ENCODE peak calls at places on chromosome 18, in five cellular contexts. One of them, this sample, is unnamed.

GRCh38 chr18:10715791-10716190 is 190.0 kb downstream of the NAPG start:
- DNase-seq in AG08396: peak
- DNase-seq in stimulated activated CD4-positive, alpha-beta T cell treated with anti-CD3 and anti-CD28 coated beads, Interleukin-1b, Interleukin-23, amount 100 ng/mL, for 24 hours: no peak
- DNase-seq in naive thymus-derived CD4-positive, alpha-beta T cell: no peak
- DNase-seq in Daoy: peak
- DNase-seq in this sample: no peak

GRCh38 chr18:56139372-56139771 is 499.0 kb downstream of the TXNL1 start:
- DNase-seq in AG08396: no peak
- DNase-seq in stimulated activated CD4-positive, alpha-beta T cell treated with anti-CD3 and anti-CD28 coated beads, Interleukin-1b, Interleukin-23, amount 100 ng/mL, for 24 hours: no peak
- DNase-seq in naive thymus-derived CD4-positive, alpha-beta T cell: no peak
- DNase-seq in Daoy: no peak
- DNase-seq in this sample: no peak

GRCh38 chr18:55780591-55781071 is 192.6 kb upstream of the TCF4 start:
- DNase-seq in AG08396: no peak
- DNase-seq in stimulated activated CD4-positive, alpha-beta T cell treated with anti-CD3 and anti-CD28 coated beads, Interleukin-1b, Interleukin-23, amount 100 ng/mL, for 24 hours: no peak
- DNase-seq in naive thymus-derived CD4-positive, alpha-beta T cell: no peak
- DNase-seq in Daoy: no peak
- DNase-seq in this sample: no peak

GRCh38 chr18:23784811-23785245 is 95.6 kb downstream of the LAMA3 start:
- DNase-seq in AG08396: peak
- DNase-seq in stimulated activated CD4-positive, alpha-beta T cell treated with anti-CD3 and anti-CD28 coated beads, Interleukin-1b, Interleukin-23, amount 100 ng/mL, for 24 hours: no peak
- DNase-seq in naive thymus-derived CD4-positive, alpha-beta T cell: no peak
- DNase-seq in Daoy: peak
- DNase-seq in this sample: peak

GRCh38 chr18:413263-413662 is 87.2 kb downstream of the COLEC12 start:
- DNase-seq in AG08396: no peak
- DNase-seq in stimulated activated CD4-positive, alpha-beta T cell treated with anti-CD3 and anti-CD28 coated beads, Interleukin-1b, Interleukin-23, amount 100 ng/mL, for 24 hours: no peak
- DNase-seq in naive thymus-derived CD4-positive, alpha-beta T cell: no peak
- DNase-seq in Daoy: no peak
- DNase-seq in this sample: no peak

GRCh38 chr18:5237083-5237722 is 40.1 kb upstream of the AKAIN1 start:
- DNase-seq in AG08396: peak
- DNase-seq in stimulated activated CD4-positive, alpha-beta T cell treated with anti-CD3 and anti-CD28 coated beads, Interleukin-1b, Interleukin-23, amount 100 ng/mL, for 24 hours: no peak
- DNase-seq in naive thymus-derived CD4-positive, alpha-beta T cell: no peak
- DNase-seq in Daoy: peak
- DNase-seq in this sample: no peak

GRCh38 chr18:57698571-57699276 is 77.1 kb upstream of the NARS1 start:
- DNase-seq in AG08396: peak
- DNase-seq in stimulated activated CD4-positive, alpha-beta T cell treated with anti-CD3 and anti-CD28 coated beads, Interleukin-1b, Interleukin-23, amount 100 ng/mL, for 24 hours: no peak
- DNase-seq in naive thymus-derived CD4-positive, alpha-beta T cell: no peak
- DNase-seq in Daoy: peak
- DNase-seq in this sample: no peak

GRCh38 chr18:3631927-3632326 is 182.0 kb downstream of the TGIF1 start:
- DNase-seq in AG08396: no peak
- DNase-seq in stimulated activated CD4-positive, alpha-beta T cell treated with anti-CD3 and anti-CD28 coated beads, Interleukin-1b, Interleukin-23, amount 100 ng/mL, for 24 hours: no peak
- DNase-seq in naive thymus-derived CD4-positive, alpha-beta T cell: no peak
- DNase-seq in Daoy: no peak
- DNase-seq in this sample: no peak

GRCh38 chr18:63540131-63540530 is 2.0 kb upstream of the SERPINB12 start:
- DNase-seq in AG08396: peak
- DNase-seq in stimulated activated CD4-positive, alpha-beta T cell treated with anti-CD3 and anti-CD28 coated beads, Interleukin-1b, Interleukin-23, amount 100 ng/mL, for 24 hours: no peak
- DNase-seq in naive thymus-derived CD4-positive, alpha-beta T cell: no peak
- DNase-seq in Daoy: no peak
- DNase-seq in this sample: no peak

GRCh38 chr18:36157441-36157840 is 27.7 kb downstream of the ELP2 start:
- DNase-seq in AG08396: no peak
- DNase-seq in stimulated activated CD4-positive, alpha-beta T cell treated with anti-CD3 and anti-CD28 coated beads, Interleukin-1b, Interleukin-23, amount 100 ng/mL, for 24 hours: no peak
- DNase-seq in naive thymus-derived CD4-positive, alpha-beta T cell: no peak
- DNase-seq in Daoy: no peak
- DNase-seq in this sample: no peak

GRCh38 chr18:48896875-48897511 is 53.8 kb downstream of the SMAD7 start:
- DNase-seq in AG08396: peak
- DNase-seq in stimulated activated CD4-positive, alpha-beta T cell treated with anti-CD3 and anti-CD28 coated beads, Interleukin-1b, Interleukin-23, amount 100 ng/mL, for 24 hours: no peak
- DNase-seq in naive thymus-derived CD4-positive, alpha-beta T cell: no peak
- DNase-seq in Daoy: peak
- DNase-seq in this sample: no peak

GRCh38 chr18:14086459-14087231 is 45.6 kb downstream of the ZNF519 start:
- DNase-seq in AG08396: peak
- DNase-seq in stimulated activated CD4-positive, alpha-beta T cell treated with anti-CD3 and anti-CD28 coated beads, Interleukin-1b, Interleukin-23, amount 100 ng/mL, for 24 hours: no peak
- DNase-seq in naive thymus-derived CD4-positive, alpha-beta T cell: no peak
- DNase-seq in Daoy: peak
- DNase-seq in this sample: peak

GRCh38 chr18:9971313-9971920 is 57.6 kb downstream of the VAPA start:
- DNase-seq in AG08396: peak
- DNase-seq in stimulated activated CD4-positive, alpha-beta T cell treated with anti-CD3 and anti-CD28 coated beads, Interleukin-1b, Interleukin-23, amount 100 ng/mL, for 24 hours: peak
- DNase-seq in naive thymus-derived CD4-positive, alpha-beta T cell: peak
- DNase-seq in Daoy: peak
- DNase-seq in this sample: peak

GRCh38 chr18:72868666-72869661 is 1.2 kb upstream of the NETO1 start:
- DNase-seq in AG08396: peak
- DNase-seq in stimulated activated CD4-positive, alpha-beta T cell treated with anti-CD3 and anti-CD28 coated beads, Interleukin-1b, Interleukin-23, amount 100 ng/mL, for 24 hours: no peak
- DNase-seq in naive thymus-derived CD4-positive, alpha-beta T cell: no peak
- DNase-seq in Daoy: peak
- DNase-seq in this sample: no peak

GRCh38 chr18:34817636-34818035 is 107.5 kb downstream of the DTNA start:
- DNase-seq in AG08396: no peak
- DNase-seq in stimulated activated CD4-positive, alpha-beta T cell treated with anti-CD3 and anti-CD28 coated beads, Interleukin-1b, Interleukin-23, amount 100 ng/mL, for 24 hours: no peak
- DNase-seq in naive thymus-derived CD4-positive, alpha-beta T cell: no peak
- DNase-seq in Daoy: no peak
- DNase-seq in this sample: no peak

GRCh38 chr18:55981712-55982475 is 393.9 kb upstream of the TCF4 start:
- DNase-seq in AG08396: no peak
- DNase-seq in stimulated activated CD4-positive, alpha-beta T cell treated with anti-CD3 and anti-CD28 coated beads, Interleukin-1b, Interleukin-23, amount 100 ng/mL, for 24 hours: no peak
- DNase-seq in naive thymus-derived CD4-positive, alpha-beta T cell: no peak
- DNase-seq in Daoy: no peak
- DNase-seq in this sample: no peak

GRCh38 chr18:23207191-23207955 is 72.1 kb downstream of the CABLES1 start:
- DNase-seq in AG08396: no peak
- DNase-seq in stimulated activated CD4-positive, alpha-beta T cell treated with anti-CD3 and anti-CD28 coated beads, Interleukin-1b, Interleukin-23, amount 100 ng/mL, for 24 hours: no peak
- DNase-seq in naive thymus-derived CD4-positive, alpha-beta T cell: no peak
- DNase-seq in Daoy: peak
- DNase-seq in this sample: peak

GRCh38 chr18:78414302-78414701 is 565.3 kb upstream of the SALL3 start:
- DNase-seq in AG08396: no peak
- DNase-seq in stimulated activated CD4-positive, alpha-beta T cell treated with anti-CD3 and anti-CD28 coated beads, Interleukin-1b, Interleukin-23, amount 100 ng/mL, for 24 hours: no peak
- DNase-seq in naive thymus-derived CD4-positive, alpha-beta T cell: no peak
- DNase-seq in Daoy: no peak
- DNase-seq in this sample: no peak

GRCh38 chr18:44681039-44681595 is 429 bp downstream of the SETBP1 start:
- DNase-seq in AG08396: no peak
- DNase-seq in stimulated activated CD4-positive, alpha-beta T cell treated with anti-CD3 and anti-CD28 coated beads, Interleukin-1b, Interleukin-23, amount 100 ng/mL, for 24 hours: no peak
- DNase-seq in naive thymus-derived CD4-positive, alpha-beta T cell: no peak
- DNase-seq in Daoy: no peak
- DNase-seq in this sample: no peak

GRCh38 chr18:3441290-3441689 is 8.7 kb upstream of the TGIF1 start:
- DNase-seq in AG08396: no peak
- DNase-seq in stimulated activated CD4-positive, alpha-beta T cell treated with anti-CD3 and anti-CD28 coated beads, Interleukin-1b, Interleukin-23, amount 100 ng/mL, for 24 hours: no peak
- DNase-seq in naive thymus-derived CD4-positive, alpha-beta T cell: peak
- DNase-seq in Daoy: peak
- DNase-seq in this sample: no peak

GRCh38 chr18:46677609-46678470 is 20.8 kb upstream of the LOXHD1 start:
- DNase-seq in AG08396: peak
- DNase-seq in stimulated activated CD4-positive, alpha-beta T cell treated with anti-CD3 and anti-CD28 coated beads, Interleukin-1b, Interleukin-23, amount 100 ng/mL, for 24 hours: no peak
- DNase-seq in naive thymus-derived CD4-positive, alpha-beta T cell: no peak
- DNase-seq in Daoy: peak
- DNase-seq in this sample: no peak

GRCh38 chr18:71485578-71485977 is 1058.6 kb downstream of the CBLN2 start:
- DNase-seq in AG08396: no peak
- DNase-seq in stimulated activated CD4-positive, alpha-beta T cell treated with anti-CD3 and anti-CD28 coated beads, Interleukin-1b, Interleukin-23, amount 100 ng/mL, for 24 hours: no peak
- DNase-seq in naive thymus-derived CD4-positive, alpha-beta T cell: no peak
- DNase-seq in Daoy: peak
- DNase-seq in this sample: no peak

GRCh38 chr18:31901063-31901462 is 41.9 kb downstream of the TRAPPC8 start:
- DNase-seq in AG08396: no peak
- DNase-seq in stimulated activated CD4-positive, alpha-beta T cell treated with anti-CD3 and anti-CD28 coated beads, Interleukin-1b, Interleukin-23, amount 100 ng/mL, for 24 hours: no peak
- DNase-seq in naive thymus-derived CD4-positive, alpha-beta T cell: no peak
- DNase-seq in Daoy: no peak
- DNase-seq in this sample: no peak

GRCh38 chr18:61953641-61954040 is 60.8 kb upstream of the RNF152 start:
- DNase-seq in AG08396: no peak
- DNase-seq in stimulated activated CD4-positive, alpha-beta T cell treated with anti-CD3 and anti-CD28 coated beads, Interleukin-1b, Interleukin-23, amount 100 ng/mL, for 24 hours: no peak
- DNase-seq in naive thymus-derived CD4-positive, alpha-beta T cell: no peak
- DNase-seq in Daoy: no peak
- DNase-seq in this sample: no peak

GRCh38 chr18:59419386-59419785 is 60.3 kb upstream of the LMAN1 start:
- DNase-seq in AG08396: peak
- DNase-seq in stimulated activated CD4-positive, alpha-beta T cell treated with anti-CD3 and anti-CD28 coated beads, Interleukin-1b, Interleukin-23, amount 100 ng/mL, for 24 hours: no peak
- DNase-seq in naive thymus-derived CD4-positive, alpha-beta T cell: no peak
- DNase-seq in Daoy: no peak
- DNase-seq in this sample: no peak

GRCh38 chr18:457120-457519 is 43.4 kb downstream of the COLEC12 start:
- DNase-seq in AG08396: peak
- DNase-seq in stimulated activated CD4-positive, alpha-beta T cell treated with anti-CD3 and anti-CD28 coated beads, Interleukin-1b, Interleukin-23, amount 100 ng/mL, for 24 hours: no peak
- DNase-seq in naive thymus-derived CD4-positive, alpha-beta T cell: no peak
- DNase-seq in Daoy: peak
- DNase-seq in this sample: no peak

GRCh38 chr18:48640566-48641270 is 101.9 kb downstream of the CTIF start:
- DNase-seq in AG08396: peak
- DNase-seq in stimulated activated CD4-positive, alpha-beta T cell treated with anti-CD3 and anti-CD28 coated beads, Interleukin-1b, Interleukin-23, amount 100 ng/mL, for 24 hours: no peak
- DNase-seq in naive thymus-derived CD4-positive, alpha-beta T cell: no peak
- DNase-seq in Daoy: peak
- DNase-seq in this sample: no peak

GRCh38 chr18:60556326-60556725 is 183.8 kb upstream of the MC4R start:
- DNase-seq in AG08396: no peak
- DNase-seq in stimulated activated CD4-positive, alpha-beta T cell treated with anti-CD3 and anti-CD28 coated beads, Interleukin-1b, Interleukin-23, amount 100 ng/mL, for 24 hours: no peak
- DNase-seq in naive thymus-derived CD4-positive, alpha-beta T cell: no peak
- DNase-seq in Daoy: no peak
- DNase-seq in this sample: no peak

GRCh38 chr18:8982416-8983183 is 119.9 kb upstream of the NDUFV2 start:
- DNase-seq in AG08396: peak
- DNase-seq in stimulated activated CD4-positive, alpha-beta T cell treated with anti-CD3 and anti-CD28 coated beads, Interleukin-1b, Interleukin-23, amount 100 ng/mL, for 24 hours: no peak
- DNase-seq in naive thymus-derived CD4-positive, alpha-beta T cell: no peak
- DNase-seq in Daoy: peak
- DNase-seq in this sample: no peak

This sample was measured in H1.